ENCODE peak calls at places on chromosomes 11 and 22, in five cellular contexts. Q, X, F, T and B are unnamed samples.

GRCh38 chr11:93169950-93170561 is 27.7 kb downstream of the SLC36A4 start:
- ATAC-seq in Q (no peak), X (no peak), F (no peak), T (no peak), B (no peak)

GRCh38 chr11:7143908-7144307 is 55.1 kb downstream of the RBMXL2 start:
- ATAC-seq in Q (no peak), X (no peak), F (no peak), T (no peak), B (no peak)

GRCh38 chr11:93024376-93024775 is 54.9 kb downstream of the MTNR1B start:
- ATAC-seq in Q (no peak), X (no peak), F (no peak), T (no peak), B (no peak)

GRCh38 chr11:126355926-126356897 is 726 bp downstream of the ST3GAL4 start:
- ATAC-seq in Q (no peak), X (peak), F (peak), T (no peak), B (peak)

GRCh38 chr22:50089231-50090140 is at the start of gene MOV10L1:
- ATAC-seq in Q (no peak), X (peak), F (no peak), T (no peak), B (no peak)

GRCh38 chr22:29145321-29146072 is 60.2 kb upstream of the EMID1 start:
- ATAC-seq in Q (no peak), X (peak), F (no peak), T (no peak), B (no peak)

GRCh38 chr22:25637032-25637431 is 72.6 kb downstream of the GRK3 start:
- ATAC-seq in Q (no peak), X (no peak), F (no peak), T (no peak), B (no peak)

GRCh38 chr11:55707029-55707428 is 45.0 kb downstream of the OR4C6 start:
- ATAC-seq in Q (no peak), X (no peak), F (no peak), T (no peak), B (no peak)

GRCh38 chr22:28759861-28760560 is 12.5 kb upstream of the CCDC117 start:
- ATAC-seq in Q (no peak), X (no peak), F (no peak), T (peak), B (peak)

GRCh38 chr11:124470516-124471231 is 25.2 kb upstream of the OR8B8 start:
- ATAC-seq in Q (no peak), X (no peak), F (no peak), T (no peak), B (no peak)

GRCh38 chr11:75471134-75471943 is 38.3 kb upstream of the KLHL35 start:
- ATAC-seq in Q (no peak), X (no peak), F (no peak), T (no peak), B (no peak)

GRCh38 chr11:15727125-15727524 is 612.4 kb downstream of the INSC start:
- ATAC-seq in Q (no peak), X (peak), F (no peak), T (no peak), B (no peak)

GRCh38 chr11:15286465-15286864 is 171.7 kb downstream of the INSC start:
- ATAC-seq in Q (no peak), X (no peak), F (no peak), T (no peak), B (no peak)

GRCh38 chr22:45170001-45170466 is 6.3 kb downstream of the NUP50 start:
- ATAC-seq in Q (no peak), X (no peak), F (peak), T (no peak), B (no peak)

GRCh38 chr11:8731647-8732188 is 49.1 kb downstream of the RPL27A start:
- ATAC-seq in Q (no peak), X (no peak), F (no peak), T (peak), B (peak)

GRCh38 chr22:30420401-30421178 is 5.0 kb upstream of the MTFP1 start:
- ATAC-seq in Q (no peak), X (no peak), F (no peak), T (no peak), B (no peak)

GRCh38 chr11:123457187-123457770 is 27.2 kb downstream of the GRAMD1B start:
- ATAC-seq in Q (peak), X (peak), F (no peak), T (no peak), B (no peak)

GRCh38 chr22:44025171-44026065 is 1.3 kb downstream of the PARVB start:
- ATAC-seq in Q (peak), X (peak), F (no peak), T (peak), B (peak)

GRCh38 chr11:100785148-100785983 is 98.3 kb downstream of the ARHGAP42 start:
- ATAC-seq in Q (no peak), X (peak), F (no peak), T (no peak), B (no peak)

GRCh38 chr11:79287952-79288351 is 152.9 kb downstream of the TENM4 start:
- ATAC-seq in Q (no peak), X (no peak), F (no peak), T (no peak), B (no peak)

GRCh38 chr22:27903805-27904473 is 15.1 kb downstream of the PITPNB start:
- ATAC-seq in Q (peak), X (no peak), F (peak), T (peak), B (no peak)

GRCh38 chr11:118914178-118914918 is 11.4 kb downstream of the BCL9L start:
- ATAC-seq in Q (peak), X (no peak), F (peak), T (peak), B (peak)

GRCh38 chr11:67689178-67689577 is 14.8 kb upstream of the ALDH3B2 start:
- ATAC-seq in Q (no peak), X (no peak), F (no peak), T (no peak), B (no peak)

GRCh38 chr11:31958086-31958735 is 132.7 kb upstream of the RCN1 start:
- ATAC-seq in Q (no peak), X (peak), F (peak), T (no peak), B (peak)

GRCh38 chr11:31957674-31958073 is 133.2 kb upstream of the RCN1 start:
- ATAC-seq in Q (no peak), X (peak), F (no peak), T (no peak), B (no peak)

GRCh38 chr11:108286369-108286768 is 63.5 kb downstream of the ATM start:
- ATAC-seq in Q (no peak), X (no peak), F (peak), T (no peak), B (no peak)

GRCh38 chr11:86177319-86177718 is 67.2 kb upstream of the EED start:
- ATAC-seq in Q (no peak), X (no peak), F (no peak), T (no peak), B (no peak)

GRCh38 chr22:23754980-23755636 is 883 bp upstream of the VPREB3 start:
- ATAC-seq in Q (no peak), X (no peak), F (no peak), T (no peak), B (no peak)

GRCh38 chr11:59551651-59552521 is 40.5 kb downstream of the OR4D9 start:
- ATAC-seq in Q (no peak), X (peak), F (no peak), T (no peak), B (no peak)

GRCh38 chr11:18890615-18891014 is 48.6 kb downstream of the MRGPRX1 start:
- ATAC-seq in Q (no peak), X (no peak), F (no peak), T (no peak), B (no peak)

GRCh38 chr11:56509439-56509838 is 18.3 kb upstream of the OR5M8 start:
- ATAC-seq in Q (no peak), X (no peak), F (no peak), T (no peak), B (no peak)

GRCh38 chr11:7614656-7615055 is 58.6 kb downstream of the CYB5R2 start:
- ATAC-seq in Q (no peak), X (no peak), F (no peak), T (no peak), B (no peak)

GRCh38 chr11:102438311-102439062 is 14.1 kb downstream of the TMEM123 start:
- ATAC-seq in Q (no peak), X (no peak), F (peak), T (no peak), B (no peak)

GRCh38 chr11:20112291-20113146 is 47.8 kb downstream of the DBX1 start:
- ATAC-seq in Q (no peak), X (peak), F (peak), T (no peak), B (no peak)